ENCODE peak calls at places on chromosomes 16 and 17, in eight cellular contexts. L is effector memory CD8-positive, alpha-beta T cell; G is bronchial epithelial cell; W is naive B cell; Q is activated naive CD4-positive, alpha-beta T cell treated with Interleukin-2 at 50 U/mL for 16 hours; C is breast epithelium; M is HEK293T; Z is BE2C. Y is an unnamed sample.

GRCh38 chr17:9037741-9038140 is 16.4 kb downstream of the NTN1 start:
- DNase-seq in Z (no peak), M (no peak), G (no peak), L (no peak), Q (no peak), W (no peak), C (no peak), Y (no peak)

GRCh38 chr17:9350083-9350482 is 225.5 kb downstream of the STX8 start:
- DNase-seq in L (no peak), Z (no peak), M (no peak), Q (no peak), G (peak), W (no peak), C (no peak), Y (no peak)

GRCh38 chr17:9880582-9880999 is 24.5 kb downstream of the RCVRN start:
- DNase-seq in Q (no peak), L (no peak), M (no peak), W (no peak), Z (no peak), G (peak), C (no peak), Y (no peak)

GRCh38 chr17:74280093-74280513 is 6.1 kb downstream of the DNAI2 start:
- DNase-seq in Q (peak), Z (no peak), G (no peak), C (no peak), W (no peak), M (no peak), L (peak), Y (no peak)

GRCh38 chr17:37693328-37693727 is 50.1 kb upstream of the DDX52 start:
- DNase-seq in Q (no peak), C (no peak), W (no peak), G (no peak), L (no peak), M (no peak), Z (no peak), Y (no peak)

GRCh38 chr16:3576211-3576610 is 992 bp downstream of the NLRC3 start:
- DNase-seq in G (no peak), L (no peak), W (no peak), Z (no peak), Q (peak), C (no peak), M (no peak), Y (no peak)

GRCh38 chr17:60439501-60439900 is 17.2 kb downstream of the CHCT1 start:
- DNase-seq in Q (no peak), M (no peak), G (peak), C (no peak), L (no peak), Z (no peak), W (no peak), Y (no peak)

GRCh38 chr17:82217530-82218204 is 5.0 kb upstream of the CCDC57 start:
- DNase-seq in G (peak), W (no peak), M (no peak), Q (no peak), L (no peak), Z (peak), C (no peak), Y (no peak)

GRCh38 chr17:77163001-77163400 is 22.2 kb downstream of the SEC14L1 start:
- DNase-seq in C (no peak), W (no peak), L (no peak), Q (no peak), M (no peak), Z (no peak), G (no peak), Y (no peak)

GRCh38 chr16:17467923-17468540 is 2.7 kb downstream of the XYLT1 start:
- DNase-seq in Z (peak), W (no peak), G (no peak), Q (peak), L (no peak), M (peak), C (peak), Y (peak)

GRCh38 chr17:68394608-68395331 is 62.5 kb downstream of the WIPI1 start:
- DNase-seq in L (no peak), Z (no peak), W (no peak), C (no peak), M (no peak), G (no peak), Q (no peak), Y (no peak)

GRCh38 chr16:49748322-49748721 is 107.6 kb downstream of the ZNF423 start:
- DNase-seq in L (no peak), G (no peak), W (no peak), C (peak), Z (peak), Q (no peak), M (no peak), Y (no peak)

GRCh38 chr16:66390346-66391108 is 24.0 kb downstream of the CDH5 start:
- DNase-seq in M (no peak), G (no peak), C (no peak), L (no peak), Q (no peak), Z (no peak), W (no peak), Y (no peak)

GRCh38 chr17:49521088-49521450 is 26.0 kb downstream of the NGFR start:
- DNase-seq in Q (no peak), C (no peak), Z (no peak), L (no peak), G (no peak), M (no peak), W (no peak), Y (no peak)

GRCh38 chr16:57698812-57699405 is 4.3 kb downstream of the DRC7 start:
- DNase-seq in W (no peak), C (no peak), L (no peak), Q (no peak), Z (no peak), G (no peak), M (no peak), Y (no peak)

GRCh38 chr17:48413613-48414405 is 16.2 kb downstream of the SKAP1 start:
- DNase-seq in C (no peak), Q (no peak), M (no peak), Z (no peak), L (no peak), W (peak), G (no peak), Y (no peak)

Y was measured in occipital lobe.